ENCODE peak calls at places on chromosomes 16 and 17, in four cellular contexts. J is K562, F is H1, K is HepG2. W is an unnamed sample.

GRCh38 chr16:57866529-57866918 is 64.2 kb upstream of the KIFC3 start:
- DNase-seq in K (no peak), F (no peak), J (no peak), W (no peak)

GRCh38 chr17:70767102-70767701 is 597.9 kb downstream of the KCNJ2 start:
- DNase-seq in J (no peak), K (peak), F (no peak), W (peak)

GRCh38 chr17:27878776-27879562 is 14.2 kb downstream of the LYRM9 start:
- DNase-seq in F (no peak), J (no peak), K (no peak), W (peak)

GRCh38 chr16:23905027-23905426 is 69.2 kb downstream of the PRKCB start:
- DNase-seq in K (no peak), J (no peak), F (no peak), W (no peak)

GRCh38 chr17:7686221-7687071 is 844 bp downstream of the TP53 start:
- DNase-seq in F (peak), K (peak), J (peak), W (peak)

GRCh38 chr16:20925780-20926179 is 25.2 kb downstream of the LYRM1 start:
- DNase-seq in F (no peak), J (no peak), K (peak), W (no peak)

GRCh38 chr16:71569621-71570020 is 7.3 kb downstream of the TAT start:
- DNase-seq in J (no peak), K (no peak), F (no peak), W (no peak)

GRCh38 chr16:65336169-65336568 is 214.3 kb upstream of the CDH11 start:
- DNase-seq in F (no peak), K (no peak), J (no peak), W (no peak)

GRCh38 chr17:30336369-30337171 is 2.7 kb upstream of the TMIGD1 start:
- DNase-seq in F (peak), K (peak), J (peak), W (peak)

GRCh38 chr17:67829331-67829730 is 4.0 kb downstream of the BPTF start:
- DNase-seq in J (no peak), F (peak), K (no peak), W (no peak)

GRCh38 chr17:73797594-73798110 is 153.4 kb upstream of the SDK2 start:
- DNase-seq in K (peak), J (no peak), F (no peak), W (no peak)

GRCh38 chr17:3896108-3897099 is 3.6 kb upstream of the CAMKK1 start:
- DNase-seq in F (no peak), K (no peak), J (no peak), W (no peak)
- TF ChIP-seq RFX5 in F (no peak), K (no peak), J (no peak), W (no peak)

GRCh38 chr17:82449136-82449882 is 1.2 kb downstream of the CYBC1 start:
- DNase-seq in F (no peak), J (no peak), K (no peak), W (peak)
- TF ChIP-seq MAX in F (peak), J (no peak), K (no peak), W (no peak)

DNA sequence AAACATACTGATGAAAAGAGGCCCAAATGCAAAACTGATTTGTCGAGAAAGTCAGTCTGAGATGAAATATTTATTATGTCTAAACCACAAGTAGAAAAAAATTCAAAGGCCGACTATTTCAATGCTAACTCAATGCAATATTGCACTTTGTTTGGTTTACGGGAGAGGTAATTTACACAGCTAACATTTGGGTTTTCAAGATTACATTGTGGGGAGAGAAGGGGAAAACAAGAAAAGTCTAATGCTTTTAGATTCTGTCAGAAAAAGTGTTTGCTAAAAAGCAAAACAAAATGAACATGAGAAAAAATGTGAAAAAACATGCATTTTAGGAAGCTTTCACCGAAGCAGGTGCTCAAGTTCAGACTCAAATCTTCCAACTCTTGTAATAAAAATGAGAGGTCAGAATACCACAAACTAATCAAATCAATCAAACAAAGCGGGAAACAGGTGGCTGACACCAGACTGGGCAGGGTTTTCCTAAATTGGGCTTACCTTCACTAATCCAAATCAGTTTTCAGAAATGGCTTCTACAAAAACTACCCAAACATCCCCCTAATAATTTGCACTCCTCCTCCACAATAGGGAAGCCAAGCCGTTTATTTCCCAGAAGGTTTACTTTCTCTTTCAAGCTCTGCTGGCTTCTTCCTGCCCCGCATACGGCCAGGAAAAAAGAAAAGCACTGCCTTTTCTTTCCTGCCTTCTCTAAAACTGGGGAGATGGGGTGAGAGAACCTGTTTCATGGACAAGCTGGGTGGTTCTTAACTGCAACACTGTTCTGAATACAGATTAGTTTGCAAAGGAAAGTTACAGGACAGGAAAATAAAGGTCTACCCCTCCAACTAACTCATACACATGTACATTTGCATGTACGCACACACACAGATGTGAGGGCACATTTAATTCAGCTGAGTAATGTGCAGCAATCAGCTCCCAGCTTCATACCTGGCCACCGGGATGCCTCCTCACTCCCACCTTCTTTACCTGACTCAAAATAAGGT is 9.3 kb downstream of the STAT3 start:
- DNase-seq in K (no peak), F (no peak), J (no peak), W (no peak)
- TF ChIP-seq POLR2AphosphoS5 in K (no peak), F (no peak), J (no peak), W (no peak)

GRCh38 chr16:75234856-75235696 is 16.3 kb downstream of the CTRB1 start:
- DNase-seq in J (no peak), K (no peak), F (no peak), W (no peak)
- TF ChIP-seq RFX5 in J (no peak), K (no peak), F (no peak), W (no peak)